ENCODE peak calls at places on chromosomes 3 and 15, in seven cellular contexts. C is GM12891, T is SK-N-SH, N is K562, A is GM12878, X is HepG2, G is H1. D is an unnamed sample.

GRCh38 chr3:114092151-114093000 is 35.8 kb downstream of the QTRT2 start:
- DNase-seq in C (no peak), T (no peak), N (no peak), A (no peak), X (no peak), G (no peak), D (no peak)

GRCh38 chr3:70488816-70489215 is 176.4 kb upstream of the MDFIC2 start:
- DNase-seq in C (no peak), T (no peak), N (no peak), A (no peak), X (no peak), G (no peak), D (no peak)

GRCh38 chr3:158094235-158094916 is 11.8 kb downstream of the SHOX2 start:
- DNase-seq in C (no peak), T (no peak), N (no peak), A (no peak), X (no peak), G (no peak), D (no peak)

GRCh38 chr3:139052802-139053600 is 8.3 kb upstream of the PRR23C start:
- DNase-seq in C (no peak), T (no peak), N (no peak), A (no peak), X (no peak), G (no peak), D (no peak)

GRCh38 chr3:173465112-173465511 is 67.6 kb downstream of the NLGN1 start:
- DNase-seq in C (no peak), T (no peak), N (no peak), A (no peak), X (no peak), G (no peak), D (no peak)

GRCh38 chr15:96020133-96020532 is 310.4 kb upstream of the NR2F2 start:
- DNase-seq in C (no peak), T (no peak), N (no peak), A (no peak), X (no peak), G (no peak), D (no peak)

GRCh38 chr3:13708871-13709595 is 160.1 kb downstream of the FBLN2 start:
- DNase-seq in C (no peak), T (no peak), N (no peak), A (no peak), X (no peak), G (no peak), D (no peak)

GRCh38 chr15:80174017-80174746 is 21.4 kb downstream of the FAH start:
- DNase-seq in C (no peak), T (no peak), N (no peak), A (no peak), X (no peak), G (no peak), D (no peak)

GRCh38 chr3:67048067-67048715 is 50.1 kb downstream of the KBTBD8 start:
- DNase-seq in C (no peak), T (no peak), N (no peak), A (peak), X (no peak), G (no peak), D (no peak)

GRCh38 chr3:133575121-133575520 is 1.6 kb downstream of the CDV3 start:
- DNase-seq in C (no peak), T (no peak), N (no peak), A (peak), X (no peak), G (no peak), D (no peak)

DNA sequence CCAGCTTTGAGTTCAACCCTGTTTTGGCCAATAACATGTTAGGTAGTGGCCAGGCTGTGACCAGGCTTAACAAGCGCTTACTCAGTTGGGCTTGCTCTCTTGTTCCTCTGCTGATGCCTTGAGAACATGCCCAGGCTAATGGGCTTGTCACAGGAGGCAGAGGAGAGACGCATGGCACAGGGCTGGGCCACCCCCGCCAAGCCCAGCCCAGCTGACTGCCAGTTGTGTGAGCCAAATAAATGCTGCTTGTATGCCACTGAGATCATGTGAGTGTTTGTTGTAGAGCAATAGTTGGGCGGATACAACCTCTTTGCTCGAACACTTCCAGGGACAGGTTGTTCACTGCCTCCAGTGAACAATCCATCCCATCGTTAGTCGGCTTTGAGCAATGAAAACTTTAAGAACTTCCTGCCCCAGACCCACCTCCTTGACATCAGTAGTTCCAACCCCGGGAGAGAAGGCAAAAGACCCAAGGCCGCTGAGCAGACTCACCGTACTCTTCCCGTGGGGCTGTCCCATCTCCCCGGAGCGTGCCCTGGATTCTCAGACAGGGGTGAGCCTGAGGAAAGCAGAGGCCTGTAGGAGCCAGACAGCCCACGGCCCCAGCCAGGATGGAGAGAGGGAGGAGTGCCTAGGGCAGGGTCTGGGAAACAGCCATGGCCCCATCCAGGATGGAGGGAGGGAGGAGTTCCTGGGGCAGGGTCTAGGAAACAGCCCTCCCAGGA is 4.1 kb downstream of the PLA2G4F start:
- DNase-seq in C (no peak), T (no peak), N (no peak), A (no peak), X (no peak), G (no peak), D (no peak)
- TF ChIP-seq POLR2AphosphoS5 in C (no peak), T (no peak), N (no peak), A (no peak), X (no peak), G (no peak), D (no peak)

GRCh38 chr15:40845511-40846284 is 1.9 kb downstream of the SPINT1 start:
- DNase-seq in C (no peak), T (no peak), N (no peak), A (no peak), X (peak), G (no peak), D (no peak)
- TF ChIP-seq TAF1 in C (no peak), T (no peak), N (no peak), A (no peak), X (no peak), G (no peak), D (no peak)

DNA sequence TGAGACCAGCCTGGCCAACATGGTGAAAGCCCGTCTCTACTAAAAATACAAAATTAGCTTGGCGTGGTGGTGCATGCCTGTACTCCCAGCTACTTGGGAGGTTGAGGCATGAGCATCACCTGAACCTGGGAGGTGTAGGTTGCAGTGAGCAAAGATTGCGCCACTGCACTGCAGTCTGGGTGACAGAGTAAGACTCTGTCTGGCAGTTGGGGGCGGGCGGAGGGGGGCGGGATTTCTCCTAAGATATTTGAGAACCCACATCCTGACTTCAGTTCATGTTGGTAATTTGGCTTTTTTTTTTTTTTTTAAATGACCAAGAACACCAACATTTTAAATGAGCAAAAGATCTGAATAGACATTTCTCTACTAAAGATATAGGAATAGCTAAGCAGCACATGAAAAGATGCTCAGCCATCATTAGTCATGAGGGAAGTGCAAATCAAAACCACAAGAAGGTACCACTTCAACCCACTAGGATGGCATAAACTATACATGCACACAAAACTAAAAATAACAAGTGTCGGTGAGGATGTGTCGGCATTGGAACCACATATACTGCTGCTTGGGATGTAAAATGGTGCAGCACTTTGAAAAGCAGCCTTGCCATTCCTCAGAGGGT is 75.6 kb upstream of the LMOD3 start:
- DNase-seq in C (no peak), T (no peak), N (no peak), A (no peak), X (no peak), G (no peak), D (no peak)
- TF ChIP-seq POLR2AphosphoS5 in C (no peak), T (no peak), N (no peak), A (no peak), X (no peak), G (no peak), D (no peak)

GRCh38 chr15:37818152-37818677 is 116.2 kb upstream of the TMCO5A start:
- DNase-seq in C (no peak), T (no peak), N (no peak), A (no peak), X (no peak), G (no peak), D (no peak)

GRCh38 chr15:37820380-37821128 is 113.9 kb upstream of the TMCO5A start:
- DNase-seq in C (no peak), T (peak), N (no peak), A (no peak), X (no peak), G (no peak), D (no peak)

GRCh38 chr15:37814847-37815246 is 119.6 kb upstream of the TMCO5A start:
- DNase-seq in C (no peak), T (no peak), N (no peak), A (no peak), X (no peak), G (no peak), D (no peak)

GRCh38 chr15:37823601-37824275 is 110.7 kb upstream of the TMCO5A start:
- DNase-seq in C (no peak), T (no peak), N (no peak), A (no peak), X (no peak), G (no peak), D (no peak)

GRCh38 chr15:37819191-37819590 is 115.2 kb upstream of the TMCO5A start:
- DNase-seq in C (no peak), T (no peak), N (no peak), A (no peak), X (no peak), G (no peak), D (no peak)
- TF ChIP-seq TAF1 in C (no peak), T (no peak), N (no peak), A (no peak), X (no peak), G (no peak), D (no peak)

GRCh38 chr3:183766745-183767606 is 58.4 kb downstream of the MAP6D1 start:
- DNase-seq in C (peak), T (peak), N (peak), A (no peak), X (peak), G (peak), D (peak)
- TF ChIP-seq POLR2AphosphoS5 in C (no peak), T (no peak), N (no peak), A (no peak), X (no peak), G (no peak), D (no peak)

D was measured in GM12892.